ENCODE peak calls at places on chromosomes 6 and 20, in four cellular contexts. B, I, U and F are unnamed samples.

GRCh38 chr6:31559958-31560696 is 12.0 kb upstream of the LTA start:
- DNase-seq in B (no peak), I (peak; percentile 79), U (no peak), F (no peak)

GRCh38 chr6:56862415-56863175 is 92.3 kb upstream of the BEND6 start:
- DNase-seq in B (no peak), I (no peak), U (no peak), F (no peak)

GRCh38 chr6:88360203-88360797 is 194.2 kb upstream of the CNR1 start:
- DNase-seq in B (no peak), I (no peak), U (no peak), F (no peak)

GRCh38 chr6:37237789-37238188 is 19.8 kb upstream of the TBC1D22B start:
- DNase-seq in B (no peak), I (no peak), U (no peak), F (no peak)

GRCh38 chr6:42340516-42340915 is 111.2 kb downstream of the TRERF1 start:
- DNase-seq in B (no peak), I (no peak), U (no peak), F (no peak)

GRCh38 chr6:85049282-85049681 is 284.9 kb upstream of the TBX18 start:
- DNase-seq in B (no peak), I (no peak), U (no peak), F (no peak)

GRCh38 chr6:4950076-4950475 is 53.8 kb downstream of the RPP40 start:
- DNase-seq in B (no peak), I (no peak), U (no peak), F (no peak)

GRCh38 chr20:57440678-57441509 is 49.7 kb downstream of the RBM38 start:
- DNase-seq in B (no peak), I (no peak), U (peak; percentile 97), F (no peak)

GRCh38 chr20:37282558-37282957 is 6.9 kb upstream of the MANBAL start:
- DNase-seq in B (no peak), I (no peak), U (no peak), F (no peak)

GRCh38 chr6:4941782-4942672 is 61.8 kb downstream of the RPP40 start:
- DNase-seq in B (no peak), I (peak; percentile 65), U (no peak), F (no peak)

GRCh38 chr6:73585566-73586415 is 65.0 kb upstream of the EEF1A1 start:
- DNase-seq in B (no peak), I (peak; percentile 65), U (no peak), F (no peak)

GRCh38 chr20:64153861-64154589 is 10.2 kb upstream of the MYT1 start:
- DNase-seq in B (no peak), I (no peak), U (no peak), F (no peak)

GRCh38 chr20:982754-983153 is 19.4 kb downstream of the RSPO4 start:
- DNase-seq in B (no peak), I (no peak), U (no peak), F (no peak)